ENCODE peak calls at places on chromosomes 4 and X, in five cellular contexts. One of them, this sample, is unnamed.
A peak's percentile ranks its signal among the peaks of the same experiment; 100 is the strongest.

GRCh38 chr4:124903995-124904722 is 191.6 kb upstream of the ANKRD50 start:
- DNase-seq in GM12878: no peak
- DNase-seq in HepG2: no peak
- DNase-seq in K562: no peak
- DNase-seq in H1: no peak
- DNase-seq in this sample: peak; percentile 47

GRCh38 chr4:6960154-6960553 is 50.5 kb downstream of the TBC1D14 start:
- DNase-seq in K562: no peak
- DNase-seq in H1: no peak
- DNase-seq in GM12878: no peak
- DNase-seq in HepG2: no peak
- DNase-seq in this sample: no peak

GRCh38 chrX:69556094-69557011 is 52.2 kb downstream of the NALF2 start:
- DNase-seq in GM12878: no peak
- DNase-seq in HepG2: peak; percentile 99
- DNase-seq in K562: peak; percentile 26
- DNase-seq in H1: peak; percentile 73
- DNase-seq in this sample: peak; percentile 84

GRCh38 chrX:30302957-30303356 is 6.2 kb downstream of the NR0B1 start:
- DNase-seq in HepG2: no peak
- DNase-seq in H1: no peak
- DNase-seq in K562: no peak
- DNase-seq in GM12878: no peak
- DNase-seq in this sample: no peak

GRCh38 chr4:155952546-155952945 is 1.1 kb downstream of the CTSO start:
- DNase-seq in GM12878: no peak
- DNase-seq in H1: no peak
- DNase-seq in K562: no peak
- DNase-seq in HepG2: no peak
- DNase-seq in this sample: no peak

GRCh38 chrX:37746268-37746931 is 33.5 kb upstream of the CYBB start:
- DNase-seq in K562: no peak
- DNase-seq in H1: no peak
- DNase-seq in GM12878: peak; percentile 72
- DNase-seq in HepG2: no peak
- DNase-seq in this sample: no peak

GRCh38 chr4:81426770-81427604 is 44.7 kb downstream of the RASGEF1B start:
- DNase-seq in GM12878: no peak
- DNase-seq in HepG2: no peak
- DNase-seq in H1: no peak
- DNase-seq in K562: no peak
- DNase-seq in this sample: no peak

GRCh38 chr4:108029321-108029720 is 39.6 kb downstream of the HADH start:
- DNase-seq in HepG2: no peak
- DNase-seq in K562: no peak
- DNase-seq in H1: no peak
- DNase-seq in GM12878: no peak
- DNase-seq in this sample: no peak

GRCh38 chr4:7761720-7762119 is 177.9 kb downstream of the AFAP1 start:
- DNase-seq in H1: peak; percentile 17
- DNase-seq in GM12878: no peak
- DNase-seq in K562: peak; percentile 69
- DNase-seq in HepG2: peak; percentile 49
- DNase-seq in this sample: peak; percentile 32

GRCh38 chr4:161554372-161554990 is 609.3 kb downstream of the FSTL5 start:
- DNase-seq in GM12878: no peak
- DNase-seq in HepG2: no peak
- DNase-seq in K562: no peak
- DNase-seq in H1: no peak
- DNase-seq in this sample: no peak

GRCh38 chr4:151324449-151325319 is 721 bp downstream of the SH3D19 start:
- DNase-seq in GM12878: no peak
- DNase-seq in HepG2: peak; percentile 99
- DNase-seq in K562: peak; percentile 17
- DNase-seq in H1: peak; percentile 41
- DNase-seq in this sample: peak; percentile 90

GRCh38 chr4:151993521-151993920 is 232.7 kb upstream of the GATB start:
- DNase-seq in H1: no peak
- DNase-seq in HepG2: no peak
- DNase-seq in GM12878: no peak
- DNase-seq in K562: no peak
- DNase-seq in this sample: no peak

GRCh38 chr4:127505203-127505602 is 127.6 kb upstream of the INTU start:
- DNase-seq in HepG2: no peak
- DNase-seq in GM12878: no peak
- DNase-seq in H1: no peak
- DNase-seq in K562: no peak
- DNase-seq in this sample: no peak

GRCh38 chrX:24999501-24999900 is 16.3 kb downstream of the ARX start:
- DNase-seq in HepG2: no peak
- DNase-seq in H1: no peak
- DNase-seq in GM12878: no peak
- DNase-seq in K562: no peak
- DNase-seq in this sample: no peak

GRCh38 chrX:118329179-118329578 is 16.7 kb upstream of the WDR44 start:
- DNase-seq in GM12878: no peak
- DNase-seq in H1: no peak
- DNase-seq in HepG2: no peak
- DNase-seq in K562: peak; percentile 60
- DNase-seq in this sample: no peak

GRCh38 chrX:21398424-21398823 is 24.2 kb downstream of the CNKSR2 start:
- DNase-seq in H1: no peak
- DNase-seq in GM12878: no peak
- DNase-seq in K562: no peak
- DNase-seq in HepG2: no peak
- DNase-seq in this sample: no peak

GRCh38 chr4:1082215-1083182 is 30.9 kb downstream of the RNF212 start:
- DNase-seq in K562: no peak
- DNase-seq in HepG2: no peak
- DNase-seq in GM12878: no peak
- DNase-seq in H1: no peak
- DNase-seq in this sample: no peak

GRCh38 chrX:45134303-45134702 is 66.4 kb downstream of the DIPK2B start:
- DNase-seq in K562: peak; percentile 11
- DNase-seq in HepG2: peak; percentile 77
- DNase-seq in GM12878: no peak
- DNase-seq in H1: no peak
- DNase-seq in this sample: no peak

GRCh38 chr4:95095352-95095974 is 337.7 kb downstream of the BMPR1B start:
- DNase-seq in GM12878: no peak
- DNase-seq in K562: peak; percentile 9
- DNase-seq in H1: no peak
- DNase-seq in HepG2: peak; percentile 5
- DNase-seq in this sample: peak; percentile 7

GRCh38 chr4:111274486-111274885 is 651.6 kb upstream of the PITX2 start:
- DNase-seq in K562: no peak
- DNase-seq in GM12878: no peak
- DNase-seq in HepG2: no peak
- DNase-seq in H1: no peak
- DNase-seq in this sample: no peak

GRCh38 chrX:45323387-45323786 is 122.7 kb upstream of the DIPK2B start:
- DNase-seq in GM12878: no peak
- DNase-seq in H1: no peak
- DNase-seq in K562: no peak
- DNase-seq in HepG2: no peak
- DNase-seq in this sample: no peak

GRCh38 chr4:69781458-69782418 is 21.3 kb upstream of the SULT1B1 start:
- DNase-seq in H1: no peak
- DNase-seq in K562: no peak
- DNase-seq in GM12878: no peak
- DNase-seq in HepG2: peak; percentile 98
- DNase-seq in this sample: no peak

GRCh38 chrX:100643943-100644587 is at the start of gene SRPX2:
- DNase-seq in H1: no peak
- DNase-seq in GM12878: no peak
- DNase-seq in K562: no peak
- DNase-seq in HepG2: no peak
- DNase-seq in this sample: peak; percentile 63

GRCh38 chr4:166128452-166128851 is 255.4 kb downstream of the TLL1 start:
- DNase-seq in GM12878: no peak
- DNase-seq in H1: no peak
- DNase-seq in HepG2: no peak
- DNase-seq in K562: no peak
- DNase-seq in this sample: no peak

DNA sequence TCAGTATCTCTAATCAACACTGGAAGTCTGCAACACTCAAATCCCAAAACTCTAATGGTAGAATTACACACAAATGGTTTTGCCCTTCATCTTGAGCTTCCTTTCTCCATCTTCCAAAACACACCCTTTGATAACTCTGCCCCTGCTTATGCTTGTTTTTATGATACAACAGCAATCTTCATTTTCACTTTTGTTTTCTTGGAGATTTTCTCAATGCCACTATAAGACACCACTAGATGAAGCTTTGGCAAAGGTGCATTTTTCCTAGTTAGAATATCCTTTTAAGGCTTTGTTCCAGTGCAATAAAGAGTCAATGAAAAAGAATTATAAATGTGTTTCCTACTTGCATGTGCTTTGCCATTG is 472.4 kb upstream of the NWD2 start:
- DNase-seq in K562: no peak
- DNase-seq in HepG2: no peak
- DNase-seq in GM12878: no peak
- DNase-seq in H1: no peak
- DNase-seq in this sample: no peak
- H3K9ac ChIP-seq in K562: no peak overlapping the region
- H3K9ac ChIP-seq in HepG2: no peak overlapping the region
- H3K9ac ChIP-seq in GM12878: no peak overlapping the region
- H3K9ac ChIP-seq in H1: no peak overlapping the region
- H3K9ac ChIP-seq in this sample: no peak overlapping the region

DNA sequence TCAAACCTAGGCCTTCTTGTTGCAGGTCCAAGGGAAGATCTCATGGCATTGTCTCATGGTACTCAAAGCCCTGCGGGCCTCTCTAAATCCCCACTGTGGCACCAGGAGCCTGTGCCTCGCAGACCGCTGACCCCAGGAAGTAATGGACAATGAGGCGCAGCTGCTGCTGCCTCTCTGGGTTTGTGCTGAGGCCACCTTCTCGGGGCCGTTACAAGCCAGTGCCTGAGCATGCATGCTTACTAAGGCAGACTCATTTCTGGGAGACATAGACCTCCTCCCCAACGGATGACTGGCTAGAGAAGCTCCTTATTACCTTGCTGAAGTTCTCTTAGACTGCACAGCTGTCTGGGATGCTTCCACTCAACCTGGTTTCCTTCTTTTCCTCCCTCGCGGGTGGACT is 1.3 kb downstream of the BDH2 start:
- DNase-seq in HepG2: no peak
- DNase-seq in GM12878: no peak
- DNase-seq in H1: no peak
- DNase-seq in K562: no peak
- DNase-seq in this sample: no peak
- TF ChIP-seq ATF3 in HepG2: no peak
- TF ChIP-seq ATF3 in GM12878: no peak
- TF ChIP-seq ATF3 in H1: no peak
- TF ChIP-seq ATF3 in K562: no peak
- TF ChIP-seq ATF3 in this sample: no peak

GRCh38 chrX:136126371-136126770 is 21.0 kb upstream of the FHL1 start:
- DNase-seq in H1: no peak
- DNase-seq in HepG2: no peak
- DNase-seq in K562: no peak
- DNase-seq in GM12878: no peak
- DNase-seq in this sample: no peak

GRCh38 chrX:136128743-136129142 is 18.6 kb upstream of the FHL1 start:
- DNase-seq in GM12878: no peak
- DNase-seq in K562: no peak
- DNase-seq in H1: no peak
- DNase-seq in HepG2: no peak
- DNase-seq in this sample: no peak

GRCh38 chrX:136125106-136125505 is 22.2 kb upstream of the FHL1 start:
- DNase-seq in K562: no peak
- DNase-seq in HepG2: no peak
- DNase-seq in H1: no peak
- DNase-seq in GM12878: no peak
- DNase-seq in this sample: no peak

GRCh38 chrX:136130931-136131843 is 16.1 kb upstream of the FHL1 start:
- DNase-seq in GM12878: no peak
- DNase-seq in HepG2: peak; percentile 45
- DNase-seq in H1: no peak
- DNase-seq in K562: no peak
- DNase-seq in this sample: peak; percentile 24

DNA sequence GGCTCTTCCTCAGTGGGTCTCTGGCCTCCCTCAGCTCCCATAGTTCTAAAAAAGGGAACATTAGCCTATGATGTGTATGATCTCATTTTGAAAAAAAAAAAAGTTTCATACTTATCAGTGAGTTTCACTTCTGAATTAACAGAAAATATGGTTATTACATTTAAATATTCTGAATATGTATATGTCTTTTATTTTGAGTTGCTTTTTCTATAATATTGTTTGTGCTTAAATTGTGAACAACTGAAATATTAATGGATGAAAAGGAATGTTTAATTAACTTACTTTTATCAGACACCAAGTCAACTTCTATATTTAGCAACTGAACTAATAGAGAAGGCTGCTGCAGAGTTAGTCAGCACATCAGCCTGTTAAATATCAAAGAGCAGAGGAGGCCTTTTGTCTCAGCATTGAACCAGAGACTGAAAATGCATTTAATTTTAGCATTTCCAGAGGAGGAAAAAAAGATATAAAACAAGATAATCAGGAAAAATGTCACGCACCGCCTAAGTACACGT is 20.4 kb upstream of the FHL1 start:
- DNase-seq in K562: no peak
- DNase-seq in H1: no peak
- DNase-seq in HepG2: no peak
- DNase-seq in GM12878: no peak
- DNase-seq in this sample: no peak
- H3K9ac ChIP-seq in K562: no peak overlapping the region
- H3K9ac ChIP-seq in H1: no peak overlapping the region
- H3K9ac ChIP-seq in HepG2: no peak overlapping the region
- H3K9ac ChIP-seq in GM12878: no peak overlapping the region
- H3K9ac ChIP-seq in this sample: no peak overlapping the region

GRCh38 chr4:74886490-74886889 is 46.4 kb upstream of the PARM1 start:
- DNase-seq in HepG2: no peak
- DNase-seq in H1: no peak
- DNase-seq in GM12878: no peak
- DNase-seq in K562: no peak
- DNase-seq in this sample: no peak
- TF ChIP-seq ATF3 in HepG2: no peak
- TF ChIP-seq ATF3 in H1: no peak
- TF ChIP-seq ATF3 in GM12878: no peak
- TF ChIP-seq ATF3 in K562: no peak
- TF ChIP-seq ATF3 in this sample: no peak

GRCh38 chrX:104284407-104285000 is 29.8 kb upstream of the ESX1 start:
- DNase-seq in GM12878: no peak
- DNase-seq in HepG2: no peak
- DNase-seq in K562: no peak
- DNase-seq in H1: no peak
- DNase-seq in this sample: no peak

GRCh38 chrX:104285201-104285600 is 30.5 kb upstream of the ESX1 start:
- DNase-seq in HepG2: no peak
- DNase-seq in K562: no peak
- DNase-seq in H1: no peak
- DNase-seq in GM12878: no peak
- DNase-seq in this sample: no peak

GRCh38 chrX:104282326-104282725 is 27.6 kb upstream of the ESX1 start:
- DNase-seq in H1: no peak
- DNase-seq in K562: no peak
- DNase-seq in HepG2: no peak
- DNase-seq in GM12878: no peak
- DNase-seq in this sample: no peak

GRCh38 chrX:104288961-104289360 is 34.2 kb upstream of the ESX1 start:
- DNase-seq in H1: no peak
- DNase-seq in GM12878: no peak
- DNase-seq in HepG2: no peak
- DNase-seq in K562: no peak
- DNase-seq in this sample: no peak

GRCh38 chrX:104288269-104288668 is 33.5 kb upstream of the ESX1 start:
- DNase-seq in K562: no peak
- DNase-seq in GM12878: no peak
- DNase-seq in H1: peak; percentile 21
- DNase-seq in HepG2: no peak
- DNase-seq in this sample: no peak
- H3K9ac ChIP-seq in K562: no peak overlapping the region
- H3K9ac ChIP-seq in GM12878: no peak overlapping the region
- H3K9ac ChIP-seq in H1: no peak overlapping the region
- H3K9ac ChIP-seq in HepG2: no peak overlapping the region
- H3K9ac ChIP-seq in this sample: no peak overlapping the region